ENCODE peak calls at places on chromosomes 6 and 20, in eight cellular contexts. L is AG09319; I is tibial artery; Y is GM13976; G is H1; J is CD4-positive, alpha-beta T cell; M is T-helper 2 cell; K is NCI-H1417. H is an unnamed sample.

GRCh38 chr6:150586850-150587359 is 12.8 kb upstream of the PLEKHG1 start:
- DNase-seq in L (no peak), I (no peak), Y (no peak), G (no peak), J (no peak), M (no peak), K (no peak), H (no peak)

GRCh38 chr6:112620832-112621569 is 273.9 kb downstream of the RFPL4B start:
- DNase-seq in L (no peak), I (no peak), Y (no peak), G (no peak), J (no peak), M (no peak), K (peak), H (no peak)

GRCh38 chr6:169960003-169960344 is 208.6 kb downstream of the ERMARD start:
- DNase-seq in L (no peak), I (no peak), Y (no peak), G (no peak), J (no peak), M (no peak), K (peak), H (no peak)

GRCh38 chr6:157980288-157981131 is 1.2 kb upstream of the SYNJ2 start:
- DNase-seq in L (no peak), I (no peak), Y (no peak), G (no peak), J (peak), M (no peak), K (no peak), H (peak)

GRCh38 chr6:111992851-111993250 is 61.1 kb upstream of the CCN6 start:
- DNase-seq in L (no peak), I (no peak), Y (no peak), G (no peak), J (peak), M (no peak), K (no peak), H (no peak)

GRCh38 chr6:52201493-52201892 is 15.3 kb downstream of the IL17A start:
- DNase-seq in L (no peak), I (no peak), Y (no peak), G (no peak), J (no peak), M (no peak), K (no peak), H (no peak)

GRCh38 chr6:169250660-169251059 is 3.0 kb downstream of the THBS2 start:
- DNase-seq in L (peak), I (peak), Y (no peak), G (no peak), J (no peak), M (no peak), K (no peak), H (no peak)

GRCh38 chr6:45423111-45423900 is 45.6 kb upstream of the SUPT3H start:
- DNase-seq in L (no peak), I (no peak), Y (peak), G (peak), J (peak), M (no peak), K (no peak), H (peak)

GRCh38 chr20:10771435-10772140 is 97.8 kb upstream of the JAG1 start:
- DNase-seq in L (no peak), I (no peak), Y (no peak), G (no peak), J (no peak), M (no peak), K (peak), H (no peak)

GRCh38 chr6:29524982-29525639 is 34.4 kb downstream of the UBD start:
- DNase-seq in L (no peak), I (no peak), Y (no peak), G (no peak), J (no peak), M (no peak), K (no peak), H (no peak)

GRCh38 chr20:43187476-43188233 is 2.1 kb downstream of the PTPRT start:
- DNase-seq in L (peak), I (peak), Y (peak), G (peak), J (peak), M (peak), K (peak), H (peak)

GRCh38 chr20:49281059-49281912 is 3.4 kb upstream of the ZNFX1 start:
- DNase-seq in L (no peak), I (no peak), Y (no peak), G (no peak), J (no peak), M (no peak), K (peak), H (peak)

GRCh38 chr6:45949256-45949655 is 66.4 kb downstream of the CLIC5 start:
- DNase-seq in L (no peak), I (no peak), Y (no peak), G (no peak), J (no peak), M (no peak), K (no peak), H (no peak)

GRCh38 chr6:126167726-126168125 is 172.2 kb upstream of the CENPW start:
- DNase-seq in L (no peak), I (no peak), Y (no peak), G (no peak), J (no peak), M (no peak), K (no peak), H (no peak)

GRCh38 chr20:1062334-1063015 is 55.9 kb upstream of the PSMF1 start:
- DNase-seq in L (no peak), I (no peak), Y (no peak), G (no peak), J (no peak), M (no peak), K (no peak), H (no peak)

GRCh38 chr20:32975698-32976674 is 28.2 kb downstream of the SUN5 start:
- DNase-seq in L (no peak), I (no peak), Y (no peak), G (peak), J (no peak), M (no peak), K (no peak), H (no peak)

GRCh38 chr20:6588296-6588695 is 179.2 kb upstream of the BMP2 start:
- DNase-seq in L (no peak), I (no peak), Y (no peak), G (no peak), J (no peak), M (no peak), K (peak), H (no peak)

GRCh38 chr20:32141465-32141980 is 32.0 kb downstream of the TM9SF4 start:
- DNase-seq in L (no peak), I (no peak), Y (no peak), G (no peak), J (no peak), M (no peak), K (no peak), H (no peak)

GRCh38 chr20:33843854-33844253 is 32.7 kb downstream of the CHMP4B start:
- DNase-seq in L (no peak), I (no peak), Y (peak), G (no peak), J (peak), M (no peak), K (no peak), H (no peak)

GRCh38 chr6:138410048-138410735 is 6.2 kb downstream of the HEBP2 start:
- DNase-seq in L (peak), I (no peak), Y (no peak), G (peak), J (no peak), M (no peak), K (no peak), H (no peak)